ENCODE peak calls at places on chromosomes 6 and 20, in ten cellular contexts. D is RWPE1; B is Kasumi-1; K is stimulated activated naive CD8-positive, alpha-beta T cell treated with anti-CD3 and anti-CD28 coated beads, Interleukin-15, amount 100 ng/mL, for 72 hours; O is non-pigmented ciliary epithelial cell; T is breast epithelium; V is pancreas; N is caudate nucleus; J is H54; P is activated CD4-positive, alpha-beta T cell treated with anti-CD3 and anti-CD28 coated beads, Interleukin-2, amount 50 U/mL, for 48 hours. E is an unnamed sample.

GRCh38 chr6:72748759-72749158 is 126.9 kb downstream of the KCNQ5 start:
- DNase-seq in D (peak; percentile 82), J (peak; percentile 12), O (peak; percentile 50), B (no peak), N (no peak), K (peak; percentile 46), V (no peak), T (no peak), P (peak; percentile 13), E (no peak)

GRCh38 chr6:38012573-38012972 is 193.0 kb downstream of the ZFAND3 start:
- DNase-seq in P (peak; percentile 6), J (no peak), D (peak; percentile 64), B (peak; percentile 54), V (no peak), K (peak; percentile 29), O (no peak), T (no peak), N (no peak), E (peak; percentile 44)

GRCh38 chr20:14189794-14190402 is 147.5 kb downstream of the FLRT3 start:
- DNase-seq in N (no peak), J (no peak), B (no peak), K (no peak), D (peak; percentile 35), O (no peak), V (no peak), P (no peak), T (no peak), E (no peak)

GRCh38 chr20:44805991-44806729 is 4.2 kb downstream of the RIMS4 start:
- DNase-seq in P (no peak), T (no peak), O (peak; percentile 3), J (no peak), B (no peak), V (no peak), K (no peak), N (no peak), D (peak; percentile 26), E (peak; percentile 97)

GRCh38 chr6:70310063-70310694 is 7.3 kb upstream of the COL9A1 start:
- DNase-seq in J (no peak), O (peak; percentile 19), N (no peak), B (peak; percentile 27), D (peak; percentile 8), P (no peak), K (no peak), T (no peak), V (no peak), E (no peak)

GRCh38 chr6:163341224-163341623 is 73.3 kb upstream of the QKI start:
- DNase-seq in P (no peak), B (no peak), J (no peak), N (no peak), K (no peak), V (no peak), O (no peak), T (no peak), D (no peak), E (no peak)

GRCh38 chr6:159090530-159091306 is 45.9 kb upstream of the TAGAP start:
- DNase-seq in N (no peak), P (no peak), V (no peak), T (no peak), K (no peak), J (no peak), D (no peak), B (no peak), O (no peak), E (no peak)

GRCh38 chr6:144286503-144287393 is 1.6 kb downstream of the UTRN start:
- DNase-seq in K (no peak), V (peak; percentile 90), D (peak; percentile 85), T (peak; percentile 42), B (peak; percentile 29), O (peak; percentile 72), J (peak; percentile 40), N (no peak), P (peak; percentile 33), E (no peak)

GRCh38 chr20:41183391-41183790 is 46.0 kb downstream of the PLCG1 start:
- DNase-seq in D (no peak), T (no peak), V (no peak), J (no peak), K (peak; percentile 6), N (no peak), P (no peak), B (no peak), O (no peak), E (no peak)